ENCODE peak calls at places on chromosomes 7 and 10, in ten cellular contexts. One of them, this sample, is unnamed.

GRCh38 chr10:62463364-62463763 is 89.2 kb downstream of the ZNF365 start:
- DNase-seq in stimulated activated CD8-positive, alpha-beta memory T cell treated with anti-CD3 and anti-CD28 coated beads, Interleukin-2, amount 100 ng/mL, for 1 hour: no peak
- DNase-seq in GM04504: no peak
- DNase-seq in activated naive CD4-positive, alpha-beta T cell treated with Interleukin-2 at 50 U/mL for 16 hours: no peak
- DNase-seq in NCI-H1930: no peak
- DNase-seq in fibroblast of the aortic adventitia: no peak
- DNase-seq in hepatocyte: no peak
- DNase-seq in stimulated activated naive CD8-positive, alpha-beta T cell treated with anti-CD3 and anti-CD28 coated beads, Interleukin-15, Interleukin-2, amounts not matched to agents 100 U/mL and 50 U/mL, for 24 hours: no peak
- DNase-seq in Calu3: no peak
- DNase-seq in stimulated activated CD4-positive, alpha-beta T cell treated with anti-CD3 and anti-CD28 coated beads, Interleukin-1b, Interleukin-23, amount 100 ng/mL, for 24 hours: no peak
- DNase-seq in this sample: no peak

GRCh38 chr7:118183254-118183585 is 744 bp upstream of the LSM8 start:
- DNase-seq in stimulated activated CD8-positive, alpha-beta memory T cell treated with anti-CD3 and anti-CD28 coated beads, Interleukin-2, amount 100 ng/mL, for 1 hour: no peak
- DNase-seq in GM04504: no peak
- DNase-seq in activated naive CD4-positive, alpha-beta T cell treated with Interleukin-2 at 50 U/mL for 16 hours: peak
- DNase-seq in NCI-H1930: no peak
- DNase-seq in fibroblast of the aortic adventitia: no peak
- DNase-seq in hepatocyte: no peak
- DNase-seq in stimulated activated naive CD8-positive, alpha-beta T cell treated with anti-CD3 and anti-CD28 coated beads, Interleukin-15, Interleukin-2, amounts not matched to agents 100 U/mL and 50 U/mL, for 24 hours: no peak
- DNase-seq in Calu3: peak
- DNase-seq in stimulated activated CD4-positive, alpha-beta T cell treated with anti-CD3 and anti-CD28 coated beads, Interleukin-1b, Interleukin-23, amount 100 ng/mL, for 24 hours: no peak
- DNase-seq in this sample: no peak

GRCh38 chr7:55517191-55517633 is 55.1 kb downstream of the VOPP1 start:
- DNase-seq in stimulated activated CD8-positive, alpha-beta memory T cell treated with anti-CD3 and anti-CD28 coated beads, Interleukin-2, amount 100 ng/mL, for 1 hour: no peak
- DNase-seq in GM04504: no peak
- DNase-seq in activated naive CD4-positive, alpha-beta T cell treated with Interleukin-2 at 50 U/mL for 16 hours: peak
- DNase-seq in NCI-H1930: no peak
- DNase-seq in fibroblast of the aortic adventitia: no peak
- DNase-seq in hepatocyte: no peak
- DNase-seq in stimulated activated naive CD8-positive, alpha-beta T cell treated with anti-CD3 and anti-CD28 coated beads, Interleukin-15, Interleukin-2, amounts not matched to agents 100 U/mL and 50 U/mL, for 24 hours: peak
- DNase-seq in Calu3: no peak
- DNase-seq in stimulated activated CD4-positive, alpha-beta T cell treated with anti-CD3 and anti-CD28 coated beads, Interleukin-1b, Interleukin-23, amount 100 ng/mL, for 24 hours: no peak
- DNase-seq in this sample: peak

GRCh38 chr7:68610751-68611150 is 987.5 kb upstream of the AUTS2 start:
- DNase-seq in stimulated activated CD8-positive, alpha-beta memory T cell treated with anti-CD3 and anti-CD28 coated beads, Interleukin-2, amount 100 ng/mL, for 1 hour: no peak
- DNase-seq in GM04504: no peak
- DNase-seq in activated naive CD4-positive, alpha-beta T cell treated with Interleukin-2 at 50 U/mL for 16 hours: no peak
- DNase-seq in NCI-H1930: no peak
- DNase-seq in fibroblast of the aortic adventitia: no peak
- DNase-seq in hepatocyte: no peak
- DNase-seq in stimulated activated naive CD8-positive, alpha-beta T cell treated with anti-CD3 and anti-CD28 coated beads, Interleukin-15, Interleukin-2, amounts not matched to agents 100 U/mL and 50 U/mL, for 24 hours: no peak
- DNase-seq in Calu3: no peak
- DNase-seq in stimulated activated CD4-positive, alpha-beta T cell treated with anti-CD3 and anti-CD28 coated beads, Interleukin-1b, Interleukin-23, amount 100 ng/mL, for 24 hours: no peak
- DNase-seq in this sample: no peak

GRCh38 chr10:79244841-79245504 is 102.3 kb upstream of the PPIF start:
- DNase-seq in stimulated activated CD8-positive, alpha-beta memory T cell treated with anti-CD3 and anti-CD28 coated beads, Interleukin-2, amount 100 ng/mL, for 1 hour: no peak
- DNase-seq in GM04504: no peak
- DNase-seq in activated naive CD4-positive, alpha-beta T cell treated with Interleukin-2 at 50 U/mL for 16 hours: no peak
- DNase-seq in NCI-H1930: no peak
- DNase-seq in fibroblast of the aortic adventitia: peak
- DNase-seq in hepatocyte: no peak
- DNase-seq in stimulated activated naive CD8-positive, alpha-beta T cell treated with anti-CD3 and anti-CD28 coated beads, Interleukin-15, Interleukin-2, amounts not matched to agents 100 U/mL and 50 U/mL, for 24 hours: peak
- DNase-seq in Calu3: no peak
- DNase-seq in stimulated activated CD4-positive, alpha-beta T cell treated with anti-CD3 and anti-CD28 coated beads, Interleukin-1b, Interleukin-23, amount 100 ng/mL, for 24 hours: no peak
- DNase-seq in this sample: no peak

GRCh38 chr7:101537205-101537604 is 91.9 kb downstream of the MYL10 start:
- DNase-seq in stimulated activated CD8-positive, alpha-beta memory T cell treated with anti-CD3 and anti-CD28 coated beads, Interleukin-2, amount 100 ng/mL, for 1 hour: no peak
- DNase-seq in GM04504: no peak
- DNase-seq in activated naive CD4-positive, alpha-beta T cell treated with Interleukin-2 at 50 U/mL for 16 hours: no peak
- DNase-seq in NCI-H1930: no peak
- DNase-seq in fibroblast of the aortic adventitia: no peak
- DNase-seq in hepatocyte: no peak
- DNase-seq in stimulated activated naive CD8-positive, alpha-beta T cell treated with anti-CD3 and anti-CD28 coated beads, Interleukin-15, Interleukin-2, amounts not matched to agents 100 U/mL and 50 U/mL, for 24 hours: no peak
- DNase-seq in Calu3: no peak
- DNase-seq in stimulated activated CD4-positive, alpha-beta T cell treated with anti-CD3 and anti-CD28 coated beads, Interleukin-1b, Interleukin-23, amount 100 ng/mL, for 24 hours: no peak
- DNase-seq in this sample: no peak

GRCh38 chr7:151087247-151088018 is 1.2 kb downstream of the AGAP3 start:
- DNase-seq in stimulated activated CD8-positive, alpha-beta memory T cell treated with anti-CD3 and anti-CD28 coated beads, Interleukin-2, amount 100 ng/mL, for 1 hour: no peak
- DNase-seq in GM04504: no peak
- DNase-seq in activated naive CD4-positive, alpha-beta T cell treated with Interleukin-2 at 50 U/mL for 16 hours: peak
- DNase-seq in NCI-H1930: peak
- DNase-seq in fibroblast of the aortic adventitia: peak
- DNase-seq in hepatocyte: peak
- DNase-seq in stimulated activated naive CD8-positive, alpha-beta T cell treated with anti-CD3 and anti-CD28 coated beads, Interleukin-15, Interleukin-2, amounts not matched to agents 100 U/mL and 50 U/mL, for 24 hours: peak
- DNase-seq in Calu3: peak
- DNase-seq in stimulated activated CD4-positive, alpha-beta T cell treated with anti-CD3 and anti-CD28 coated beads, Interleukin-1b, Interleukin-23, amount 100 ng/mL, for 24 hours: no peak
- DNase-seq in this sample: peak

GRCh38 chr7:75795831-75796285 is 17.7 kb downstream of the CCL24 start:
- DNase-seq in stimulated activated CD8-positive, alpha-beta memory T cell treated with anti-CD3 and anti-CD28 coated beads, Interleukin-2, amount 100 ng/mL, for 1 hour: no peak
- DNase-seq in GM04504: no peak
- DNase-seq in activated naive CD4-positive, alpha-beta T cell treated with Interleukin-2 at 50 U/mL for 16 hours: no peak
- DNase-seq in NCI-H1930: no peak
- DNase-seq in fibroblast of the aortic adventitia: peak
- DNase-seq in hepatocyte: peak
- DNase-seq in stimulated activated naive CD8-positive, alpha-beta T cell treated with anti-CD3 and anti-CD28 coated beads, Interleukin-15, Interleukin-2, amounts not matched to agents 100 U/mL and 50 U/mL, for 24 hours: no peak
- DNase-seq in Calu3: no peak
- DNase-seq in stimulated activated CD4-positive, alpha-beta T cell treated with anti-CD3 and anti-CD28 coated beads, Interleukin-1b, Interleukin-23, amount 100 ng/mL, for 24 hours: no peak
- DNase-seq in this sample: no peak

GRCh38 chr7:158929306-158929705 is 72.9 kb downstream of the DYNC2I1 start:
- DNase-seq in stimulated activated CD8-positive, alpha-beta memory T cell treated with anti-CD3 and anti-CD28 coated beads, Interleukin-2, amount 100 ng/mL, for 1 hour: no peak
- DNase-seq in GM04504: no peak
- DNase-seq in activated naive CD4-positive, alpha-beta T cell treated with Interleukin-2 at 50 U/mL for 16 hours: no peak
- DNase-seq in NCI-H1930: no peak
- DNase-seq in fibroblast of the aortic adventitia: no peak
- DNase-seq in hepatocyte: no peak
- DNase-seq in stimulated activated naive CD8-positive, alpha-beta T cell treated with anti-CD3 and anti-CD28 coated beads, Interleukin-15, Interleukin-2, amounts not matched to agents 100 U/mL and 50 U/mL, for 24 hours: no peak
- DNase-seq in Calu3: no peak
- DNase-seq in stimulated activated CD4-positive, alpha-beta T cell treated with anti-CD3 and anti-CD28 coated beads, Interleukin-1b, Interleukin-23, amount 100 ng/mL, for 24 hours: no peak
- DNase-seq in this sample: no peak

GRCh38 chr7:45007106-45007505 is 7.1 kb downstream of the CCM2 start:
- DNase-seq in stimulated activated CD8-positive, alpha-beta memory T cell treated with anti-CD3 and anti-CD28 coated beads, Interleukin-2, amount 100 ng/mL, for 1 hour: no peak
- DNase-seq in GM04504: no peak
- DNase-seq in activated naive CD4-positive, alpha-beta T cell treated with Interleukin-2 at 50 U/mL for 16 hours: no peak
- DNase-seq in NCI-H1930: no peak
- DNase-seq in fibroblast of the aortic adventitia: no peak
- DNase-seq in hepatocyte: no peak
- DNase-seq in stimulated activated naive CD8-positive, alpha-beta T cell treated with anti-CD3 and anti-CD28 coated beads, Interleukin-15, Interleukin-2, amounts not matched to agents 100 U/mL and 50 U/mL, for 24 hours: no peak
- DNase-seq in Calu3: no peak
- DNase-seq in stimulated activated CD4-positive, alpha-beta T cell treated with anti-CD3 and anti-CD28 coated beads, Interleukin-1b, Interleukin-23, amount 100 ng/mL, for 24 hours: no peak
- DNase-seq in this sample: no peak

GRCh38 chr7:103065666-103066065 is 8.9 kb downstream of the FBXL13 start:
- DNase-seq in stimulated activated CD8-positive, alpha-beta memory T cell treated with anti-CD3 and anti-CD28 coated beads, Interleukin-2, amount 100 ng/mL, for 1 hour: peak
- DNase-seq in GM04504: no peak
- DNase-seq in activated naive CD4-positive, alpha-beta T cell treated with Interleukin-2 at 50 U/mL for 16 hours: peak
- DNase-seq in NCI-H1930: peak
- DNase-seq in fibroblast of the aortic adventitia: peak
- DNase-seq in hepatocyte: peak
- DNase-seq in stimulated activated naive CD8-positive, alpha-beta T cell treated with anti-CD3 and anti-CD28 coated beads, Interleukin-15, Interleukin-2, amounts not matched to agents 100 U/mL and 50 U/mL, for 24 hours: peak
- DNase-seq in Calu3: peak
- DNase-seq in stimulated activated CD4-positive, alpha-beta T cell treated with anti-CD3 and anti-CD28 coated beads, Interleukin-1b, Interleukin-23, amount 100 ng/mL, for 24 hours: no peak
- DNase-seq in this sample: peak